ENCODE peak calls at places on chromosomes 16 and 17, in nine cellular contexts. One of them, this sample, is unnamed.

GRCh38 chr17:20063665-20064648 is 54.8 kb downstream of the SPECC1 start:
- DNase-seq in AG10803: peak; percentile 95
- DNase-seq in T-cell: no peak
- DNase-seq in Right ventricle myocardium superior: peak; percentile 87
- DNase-seq in A172: peak; percentile 90
- DNase-seq in NCI-H2081: peak; percentile 27
- DNase-seq in GM20000: peak; percentile 20
- DNase-seq in cardiac muscle cell: no peak
- DNase-seq in A549: peak; percentile 91
- DNase-seq in this sample: peak; percentile 72

GRCh38 chr17:32854177-32854576 is 22.7 kb downstream of the MYO1D start:
- DNase-seq in AG10803: no peak
- DNase-seq in T-cell: no peak
- DNase-seq in Right ventricle myocardium superior: no peak
- DNase-seq in A172: no peak
- DNase-seq in NCI-H2081: no peak
- DNase-seq in GM20000: no peak
- DNase-seq in cardiac muscle cell: no peak
- DNase-seq in A549: no peak
- DNase-seq in this sample: peak; percentile 8

GRCh38 chr16:10741844-10742243 is 1.8 kb upstream of the NUBP1 start:
- DNase-seq in AG10803: peak; percentile 31
- DNase-seq in T-cell: no peak
- DNase-seq in Right ventricle myocardium superior: peak; percentile 72
- DNase-seq in A172: no peak
- DNase-seq in NCI-H2081: no peak
- DNase-seq in GM20000: no peak
- DNase-seq in cardiac muscle cell: no peak
- DNase-seq in A549: no peak
- DNase-seq in this sample: no peak

GRCh38 chr17:72713701-72714100 is 378.8 kb downstream of the SLC39A11 start:
- DNase-seq in AG10803: no peak
- DNase-seq in T-cell: no peak
- DNase-seq in Right ventricle myocardium superior: no peak
- DNase-seq in A172: no peak
- DNase-seq in NCI-H2081: no peak
- DNase-seq in GM20000: no peak
- DNase-seq in cardiac muscle cell: no peak
- DNase-seq in A549: no peak
- DNase-seq in this sample: no peak

GRCh38 chr17:15411556-15412198 is 55.7 kb downstream of the CDRT4 start:
- DNase-seq in AG10803: peak; percentile 76
- DNase-seq in T-cell: no peak
- DNase-seq in Right ventricle myocardium superior: peak; percentile 62
- DNase-seq in A172: no peak
- DNase-seq in NCI-H2081: no peak
- DNase-seq in GM20000: no peak
- DNase-seq in cardiac muscle cell: no peak
- DNase-seq in A549: no peak
- DNase-seq in this sample: no peak

GRCh38 chr17:58822148-58823050 is 66.7 kb downstream of the PPM1E start:
- DNase-seq in AG10803: no peak
- DNase-seq in T-cell: no peak
- DNase-seq in Right ventricle myocardium superior: no peak
- DNase-seq in A172: no peak
- DNase-seq in NCI-H2081: peak; percentile 40
- DNase-seq in GM20000: no peak
- DNase-seq in cardiac muscle cell: no peak
- DNase-seq in A549: no peak
- DNase-seq in this sample: no peak

GRCh38 chr17:36212958-36213357 is 2.1 kb downstream of the CCL4L2 start:
- DNase-seq in AG10803: no peak
- DNase-seq in T-cell: no peak
- DNase-seq in Right ventricle myocardium superior: no peak
- DNase-seq in A172: no peak
- DNase-seq in NCI-H2081: no peak
- DNase-seq in GM20000: no peak
- DNase-seq in cardiac muscle cell: no peak
- DNase-seq in A549: no peak
- DNase-seq in this sample: no peak

GRCh38 chr17:50440838-50441829 is 15.1 kb downstream of the ACSF2 start:
- DNase-seq in AG10803: no peak
- DNase-seq in T-cell: no peak
- DNase-seq in Right ventricle myocardium superior: no peak
- DNase-seq in A172: no peak
- DNase-seq in NCI-H2081: no peak
- DNase-seq in GM20000: no peak
- DNase-seq in cardiac muscle cell: no peak
- DNase-seq in A549: no peak
- DNase-seq in this sample: no peak

GRCh38 chr16:79434771-79435170 is 165.8 kb downstream of the MAF start:
- DNase-seq in AG10803: no peak
- DNase-seq in T-cell: no peak
- DNase-seq in Right ventricle myocardium superior: no peak
- DNase-seq in A172: no peak
- DNase-seq in NCI-H2081: no peak
- DNase-seq in GM20000: no peak
- DNase-seq in cardiac muscle cell: no peak
- DNase-seq in A549: no peak
- DNase-seq in this sample: peak; percentile 28

GRCh38 chr17:79006001-79006400 is 3.6 kb downstream of the CANT1 start:
- DNase-seq in AG10803: no peak
- DNase-seq in T-cell: no peak
- DNase-seq in Right ventricle myocardium superior: peak; percentile 38
- DNase-seq in A172: no peak
- DNase-seq in NCI-H2081: no peak
- DNase-seq in GM20000: no peak
- DNase-seq in cardiac muscle cell: no peak
- DNase-seq in A549: no peak
- DNase-seq in this sample: no peak

GRCh38 chr16:15457390-15457789 is 23.0 kb downstream of the BMERB1 start:
- DNase-seq in AG10803: no peak
- DNase-seq in T-cell: no peak
- DNase-seq in Right ventricle myocardium superior: no peak
- DNase-seq in A172: no peak
- DNase-seq in NCI-H2081: no peak
- DNase-seq in GM20000: no peak
- DNase-seq in cardiac muscle cell: no peak
- DNase-seq in A549: no peak
- DNase-seq in this sample: no peak

GRCh38 chr16:53175118-53175517 is 120.3 kb downstream of the CHD9 start:
- DNase-seq in AG10803: no peak
- DNase-seq in T-cell: no peak
- DNase-seq in Right ventricle myocardium superior: no peak
- DNase-seq in A172: no peak
- DNase-seq in NCI-H2081: no peak
- DNase-seq in GM20000: no peak
- DNase-seq in cardiac muscle cell: no peak
- DNase-seq in A549: no peak
- DNase-seq in this sample: no peak

GRCh38 chr16:86591270-86591669 is 12.9 kb downstream of the FOXL1 start:
- DNase-seq in AG10803: no peak
- DNase-seq in T-cell: no peak
- DNase-seq in Right ventricle myocardium superior: no peak
- DNase-seq in A172: no peak
- DNase-seq in NCI-H2081: no peak
- DNase-seq in GM20000: no peak
- DNase-seq in cardiac muscle cell: no peak
- DNase-seq in A549: no peak
- DNase-seq in this sample: no peak

GRCh38 chr17:34669511-34669910 is 90.1 kb downstream of the TMEM132E start:
- DNase-seq in AG10803: no peak
- DNase-seq in T-cell: no peak
- DNase-seq in Right ventricle myocardium superior: no peak
- DNase-seq in A172: no peak
- DNase-seq in NCI-H2081: no peak
- DNase-seq in GM20000: no peak
- DNase-seq in cardiac muscle cell: no peak
- DNase-seq in A549: no peak
- DNase-seq in this sample: no peak

GRCh38 chr16:66390346-66391108 is 24.0 kb downstream of the CDH5 start:
- DNase-seq in AG10803: no peak
- DNase-seq in T-cell: no peak
- DNase-seq in Right ventricle myocardium superior: no peak
- DNase-seq in A172: no peak
- DNase-seq in NCI-H2081: no peak
- DNase-seq in GM20000: no peak
- DNase-seq in cardiac muscle cell: no peak
- DNase-seq in A549: no peak
- DNase-seq in this sample: no peak

GRCh38 chr17:64262422-64263260 is at the start of gene TEX2:
- DNase-seq in AG10803: no peak
- DNase-seq in T-cell: peak; percentile 50
- DNase-seq in Right ventricle myocardium superior: peak; percentile 80
- DNase-seq in A172: no peak
- DNase-seq in NCI-H2081: peak; percentile 26
- DNase-seq in GM20000: peak; percentile 66
- DNase-seq in cardiac muscle cell: peak; percentile 49
- DNase-seq in A549: no peak
- DNase-seq in this sample: peak; percentile 39

GRCh38 chr16:70693231-70693671 is 7.4 kb upstream of the MTSS2 start:
- DNase-seq in AG10803: peak; percentile 56
- DNase-seq in T-cell: no peak
- DNase-seq in Right ventricle myocardium superior: peak; percentile 75
- DNase-seq in A172: peak; percentile 80
- DNase-seq in NCI-H2081: no peak
- DNase-seq in GM20000: no peak
- DNase-seq in cardiac muscle cell: peak; percentile 87
- DNase-seq in A549: no peak
- DNase-seq in this sample: no peak

GRCh38 chr16:56649271-56649670 is 2.4 kb upstream of the MT1B start:
- DNase-seq in AG10803: no peak
- DNase-seq in T-cell: no peak
- DNase-seq in Right ventricle myocardium superior: no peak
- DNase-seq in A172: no peak
- DNase-seq in NCI-H2081: no peak
- DNase-seq in GM20000: no peak
- DNase-seq in cardiac muscle cell: no peak
- DNase-seq in A549: no peak
- DNase-seq in this sample: no peak

GRCh38 chr17:16933317-16934132 is 38.4 kb downstream of the TNFRSF13B start:
- DNase-seq in AG10803: no peak
- DNase-seq in T-cell: no peak
- DNase-seq in Right ventricle myocardium superior: no peak
- DNase-seq in A172: peak; percentile 85
- DNase-seq in NCI-H2081: no peak
- DNase-seq in GM20000: no peak
- DNase-seq in cardiac muscle cell: no peak
- DNase-seq in A549: no peak
- DNase-seq in this sample: no peak

GRCh38 chr17:82603981-82604448 is 44.2 kb downstream of the WDR45B start:
- DNase-seq in AG10803: no peak
- DNase-seq in T-cell: no peak
- DNase-seq in Right ventricle myocardium superior: peak; percentile 79
- DNase-seq in A172: no peak
- DNase-seq in NCI-H2081: no peak
- DNase-seq in GM20000: peak; percentile 60
- DNase-seq in cardiac muscle cell: no peak
- DNase-seq in A549: no peak
- DNase-seq in this sample: no peak

GRCh38 chr17:21001111-21001812 is 41.5 kb downstream of the USP22 start:
- DNase-seq in AG10803: no peak
- DNase-seq in T-cell: no peak
- DNase-seq in Right ventricle myocardium superior: no peak
- DNase-seq in A172: no peak
- DNase-seq in NCI-H2081: no peak
- DNase-seq in GM20000: no peak
- DNase-seq in cardiac muscle cell: no peak
- DNase-seq in A549: no peak
- DNase-seq in this sample: no peak

GRCh38 chr17:56320443-56320842 is 167.2 kb downstream of the ANKFN1 start:
- DNase-seq in AG10803: no peak
- DNase-seq in T-cell: no peak
- DNase-seq in Right ventricle myocardium superior: peak; percentile 18
- DNase-seq in A172: no peak
- DNase-seq in NCI-H2081: no peak
- DNase-seq in GM20000: no peak
- DNase-seq in cardiac muscle cell: peak; percentile 17
- DNase-seq in A549: no peak
- DNase-seq in this sample: no peak

GRCh38 chr17:81576621-81577277 is 24.6 kb upstream of the FAAP100 start:
- DNase-seq in AG10803: peak; percentile 75
- DNase-seq in T-cell: no peak
- DNase-seq in Right ventricle myocardium superior: no peak
- DNase-seq in A172: peak; percentile 88
- DNase-seq in NCI-H2081: peak; percentile 38
- DNase-seq in GM20000: no peak
- DNase-seq in cardiac muscle cell: no peak
- DNase-seq in A549: peak; percentile 89
- DNase-seq in this sample: peak; percentile 72

GRCh38 chr16:11087691-11088431 is 143.5 kb downstream of the CLEC16A start:
- DNase-seq in AG10803: peak; percentile 15
- DNase-seq in T-cell: no peak
- DNase-seq in Right ventricle myocardium superior: no peak
- DNase-seq in A172: no peak
- DNase-seq in NCI-H2081: no peak
- DNase-seq in GM20000: no peak
- DNase-seq in cardiac muscle cell: no peak
- DNase-seq in A549: no peak
- DNase-seq in this sample: no peak

GRCh38 chr17:55283256-55283965 is 18.7 kb downstream of the HLF start:
- DNase-seq in AG10803: no peak
- DNase-seq in T-cell: no peak
- DNase-seq in Right ventricle myocardium superior: peak; percentile 27
- DNase-seq in A172: no peak
- DNase-seq in NCI-H2081: no peak
- DNase-seq in GM20000: no peak
- DNase-seq in cardiac muscle cell: no peak
- DNase-seq in A549: no peak
- DNase-seq in this sample: no peak

GRCh38 chr16:53614346-53614745 is 89.3 kb downstream of the RPGRIP1L start:
- DNase-seq in AG10803: peak; percentile 26
- DNase-seq in T-cell: no peak
- DNase-seq in Right ventricle myocardium superior: no peak
- DNase-seq in A172: no peak
- DNase-seq in NCI-H2081: no peak
- DNase-seq in GM20000: no peak
- DNase-seq in cardiac muscle cell: no peak
- DNase-seq in A549: no peak
- DNase-seq in this sample: no peak

GRCh38 chr16:51569204-51569911 is 418.3 kb upstream of the SALL1 start:
- DNase-seq in AG10803: peak; percentile 11
- DNase-seq in T-cell: no peak
- DNase-seq in Right ventricle myocardium superior: no peak
- DNase-seq in A172: peak; percentile 74
- DNase-seq in NCI-H2081: no peak
- DNase-seq in GM20000: no peak
- DNase-seq in cardiac muscle cell: no peak
- DNase-seq in A549: no peak
- DNase-seq in this sample: no peak

GRCh38 chr16:71626018-71626857 is at the start of gene MARVELD3:
- DNase-seq in AG10803: no peak
- DNase-seq in T-cell: no peak
- DNase-seq in Right ventricle myocardium superior: peak; percentile 46
- DNase-seq in A172: no peak
- DNase-seq in NCI-H2081: peak; percentile 34
- DNase-seq in GM20000: peak; percentile 65
- DNase-seq in cardiac muscle cell: peak; percentile 24
- DNase-seq in A549: no peak
- DNase-seq in this sample: no peak

GRCh38 chr16:66238696-66239095 is 127.8 kb upstream of the CDH5 start:
- DNase-seq in AG10803: peak; percentile 33
- DNase-seq in T-cell: no peak
- DNase-seq in Right ventricle myocardium superior: no peak
- DNase-seq in A172: no peak
- DNase-seq in NCI-H2081: no peak
- DNase-seq in GM20000: no peak
- DNase-seq in cardiac muscle cell: no peak
- DNase-seq in A549: no peak
- DNase-seq in this sample: no peak